ENCODE peak calls at places on chromosomes 13 and 19, in six cellular contexts. One of them, this sample, is unnamed.

GRCh38 chr19:28915737-28916460 is 297.1 kb downstream of the UQCRFS1 start:
- DNase-seq in substantia nigra: no peak
- DNase-seq in activated B cell treated with CpG ODN at 0.5 μM for 24 hours: no peak
- DNase-seq in AG08396: no peak
- DNase-seq in T-cell: no peak
- DNase-seq in stomach: no peak
- DNase-seq in this sample: no peak

GRCh38 chr13:103031332-103031873 is 34.8 kb downstream of the SLC10A2 start:
- DNase-seq in activated B cell treated with CpG ODN at 0.5 μM for 24 hours: no peak
- DNase-seq in stomach: no peak
- DNase-seq in AG08396: no peak
- DNase-seq in substantia nigra: no peak
- DNase-seq in T-cell: no peak
- DNase-seq in this sample: no peak

GRCh38 chr13:45231722-45232121 is 30.9 kb upstream of the KCTD4 start:
- DNase-seq in stomach: no peak
- DNase-seq in activated B cell treated with CpG ODN at 0.5 μM for 24 hours: no peak
- DNase-seq in AG08396: no peak
- DNase-seq in substantia nigra: no peak
- DNase-seq in T-cell: no peak
- DNase-seq in this sample: no peak

GRCh38 chr13:32206097-32206740 is 108.9 kb downstream of the ZAR1L start:
- DNase-seq in substantia nigra: no peak
- DNase-seq in activated B cell treated with CpG ODN at 0.5 μM for 24 hours: no peak
- DNase-seq in AG08396: peak; percentile 15
- DNase-seq in T-cell: no peak
- DNase-seq in stomach: no peak
- DNase-seq in this sample: no peak

GRCh38 chr13:102399791-102400618 is 1.8 kb downstream of the FGF14 start:
- DNase-seq in substantia nigra: no peak
- DNase-seq in AG08396: peak; percentile 57
- DNase-seq in T-cell: peak; percentile 1
- DNase-seq in activated B cell treated with CpG ODN at 0.5 μM for 24 hours: no peak
- DNase-seq in stomach: no peak
- DNase-seq in this sample: peak; percentile 15

GRCh38 chr19:2235026-2235395 is 1.1 kb downstream of the PLEKHJ1 start:
- DNase-seq in activated B cell treated with CpG ODN at 0.5 μM for 24 hours: no peak
- DNase-seq in substantia nigra: no peak
- DNase-seq in T-cell: no peak
- DNase-seq in AG08396: no peak
- DNase-seq in stomach: no peak
- DNase-seq in this sample: no peak

GRCh38 chr19:48681127-48681470 is 8.3 kb upstream of the NTN5 start:
- DNase-seq in activated B cell treated with CpG ODN at 0.5 μM for 24 hours: no peak
- DNase-seq in T-cell: no peak
- DNase-seq in substantia nigra: no peak
- DNase-seq in AG08396: peak; percentile 91
- DNase-seq in stomach: peak; percentile 57
- DNase-seq in this sample: no peak

GRCh38 chr19:35856546-35857149 is at the start of gene KIRREL2:
- DNase-seq in substantia nigra: peak; percentile 6
- DNase-seq in activated B cell treated with CpG ODN at 0.5 μM for 24 hours: peak; percentile 38
- DNase-seq in T-cell: no peak
- DNase-seq in stomach: no peak
- DNase-seq in AG08396: no peak
- DNase-seq in this sample: peak; percentile 36

GRCh38 chr19:4555657-4556561 is 3.6 kb downstream of the SEMA6B start:
- DNase-seq in substantia nigra: no peak
- DNase-seq in activated B cell treated with CpG ODN at 0.5 μM for 24 hours: no peak
- DNase-seq in T-cell: no peak
- DNase-seq in stomach: no peak
- DNase-seq in AG08396: no peak
- DNase-seq in this sample: no peak

GRCh38 chr19:18606281-18607221 is at the start of gene CRLF1:
- DNase-seq in activated B cell treated with CpG ODN at 0.5 μM for 24 hours: no peak
- DNase-seq in stomach: no peak
- DNase-seq in T-cell: no peak
- DNase-seq in AG08396: peak; percentile 47
- DNase-seq in substantia nigra: no peak
- DNase-seq in this sample: no peak

GRCh38 chr13:100789481-100789880 is 114.9 kb upstream of the TMTC4 start:
- DNase-seq in activated B cell treated with CpG ODN at 0.5 μM for 24 hours: no peak
- DNase-seq in substantia nigra: peak; percentile 73
- DNase-seq in T-cell: no peak
- DNase-seq in AG08396: no peak
- DNase-seq in stomach: peak; percentile 28
- DNase-seq in this sample: no peak

GRCh38 chr13:99280166-99280565 is 22.0 kb upstream of the GPR18 start:
- DNase-seq in T-cell: no peak
- DNase-seq in substantia nigra: no peak
- DNase-seq in AG08396: no peak
- DNase-seq in activated B cell treated with CpG ODN at 0.5 μM for 24 hours: no peak
- DNase-seq in stomach: no peak
- DNase-seq in this sample: no peak

GRCh38 chr13:64633948-64634347 is 2596.2 kb downstream of the PCDH9 start:
- DNase-seq in substantia nigra: no peak
- DNase-seq in stomach: no peak
- DNase-seq in AG08396: no peak
- DNase-seq in T-cell: no peak
- DNase-seq in activated B cell treated with CpG ODN at 0.5 μM for 24 hours: no peak
- DNase-seq in this sample: no peak

GRCh38 chr19:17488593-17489391 is 18.5 kb downstream of the SLC27A1 start:
- DNase-seq in AG08396: no peak
- DNase-seq in stomach: peak; percentile 92
- DNase-seq in activated B cell treated with CpG ODN at 0.5 μM for 24 hours: peak; percentile 44
- DNase-seq in T-cell: peak; percentile 71
- DNase-seq in substantia nigra: no peak
- DNase-seq in this sample: peak; percentile 70